ENCODE peak calls at places on chromosome 17, in eight cellular contexts. J, T, E, K, S, Q, W and C are unnamed samples.

GRCh38 chr17:43665387-43666101 is 3.8 kb upstream of the MEOX1 start:
- DNase-seq in J (no peak), T (no peak), E (no peak), K (no peak), S (no peak), Q (no peak), W (no peak), C (no peak)

GRCh38 chr17:41009301-41009760 is 403 bp upstream of the KRTAP3-1 start:
- DNase-seq in J (no peak), T (peak), E (no peak), K (no peak), S (no peak), Q (no peak), W (no peak), C (no peak)

GRCh38 chr17:31699281-31699680 is 159.8 kb downstream of the COPRS start:
- DNase-seq in J (no peak), T (no peak), E (no peak), K (no peak), S (no peak), Q (no peak), W (no peak), C (no peak)

GRCh38 chr17:72004011-72004427 is 116.8 kb upstream of the SOX9 start:
- DNase-seq in J (no peak), T (no peak), E (no peak), K (no peak), S (no peak), Q (no peak), W (no peak), C (no peak)

GRCh38 chr17:44599298-44600175 is 42.3 kb downstream of the FZD2 start:
- DNase-seq in J (no peak), T (no peak), E (no peak), K (peak), S (no peak), Q (no peak), W (no peak), C (no peak)

GRCh38 chr17:63700528-63701441 is 860 bp upstream of the LIMD2 start:
- DNase-seq in J (peak), T (no peak), E (peak), K (peak), S (peak), Q (peak), W (peak), C (peak)

GRCh38 chr17:1071103-1071825 is 74.3 kb downstream of the TIMM22 start:
- DNase-seq in J (no peak), T (no peak), E (no peak), K (no peak), S (no peak), Q (no peak), W (no peak), C (no peak)

GRCh38 chr17:77535435-77535834 is 394.7 kb downstream of the SEC14L1 start:
- DNase-seq in J (no peak), T (no peak), E (no peak), K (no peak), S (no peak), Q (no peak), W (no peak), C (no peak)

GRCh38 chr17:17724991-17725852 is 44.0 kb downstream of the RAI1 start:
- DNase-seq in J (no peak), T (no peak), E (no peak), K (no peak), S (no peak), Q (no peak), W (no peak), C (no peak)

GRCh38 chr17:27756467-27757371 is 43.6 kb downstream of the NOS2 start:
- DNase-seq in J (peak), T (no peak), E (peak), K (peak), S (peak), Q (peak), W (no peak), C (no peak)